ENCODE peak calls at places on chromosomes 3 and 15, in seven cellular contexts. H is foreskin keratinocyte, Y is fibroblast of the aortic adventitia, Q is A549, U is HL-60, D is fibroblast of mammary gland, W is endothelial cell of umbilical vein. V is an unnamed sample.

GRCh38 chr3:129829640-129830039 is 63.9 kb downstream of the TMCC1 start:
- DNase-seq in W (peak), H (peak), Q (peak), U (peak), Y (peak), D (peak), V (peak)

GRCh38 chr15:31486506-31486905 is 159.9 kb downstream of the KLF13 start:
- DNase-seq in D (no peak), W (no peak), H (no peak), Q (no peak), U (no peak), Y (no peak), V (no peak)

GRCh38 chr3:172083995-172084409 is 44.6 kb downstream of the FNDC3B start:
- DNase-seq in H (no peak), Q (no peak), D (no peak), W (no peak), U (no peak), Y (no peak), V (no peak)

GRCh38 chr15:85167568-85167967 is 185.9 kb downstream of the PDE8A start:
- DNase-seq in W (no peak), U (no peak), H (no peak), Q (no peak), D (no peak), Y (no peak), V (no peak)

GRCh38 chr3:54122046-54122801 is at the start of gene CACNA2D3:
- DNase-seq in Y (no peak), H (no peak), W (no peak), U (no peak), Q (no peak), D (no peak), V (peak)

GRCh38 chr3:150371741-150372254 is 36.3 kb upstream of the TSC22D2 start:
- DNase-seq in H (peak), Q (peak), W (peak), D (peak), U (no peak), Y (peak), V (peak)

GRCh38 chr15:50876260-50876988 is 32.1 kb upstream of the AP4E1 start:
- DNase-seq in U (no peak), Q (no peak), H (no peak), W (no peak), Y (no peak), D (no peak), V (no peak)

GRCh38 chr3:15797600-15798303 is at the start of gene ANKRD28:
- DNase-seq in Y (peak), Q (peak), U (peak), D (peak), H (peak), W (peak), V (peak)

GRCh38 chr3:134824676-134825290 is 29.7 kb downstream of the EPHB1 start:
- DNase-seq in U (no peak), H (no peak), W (no peak), Q (no peak), D (no peak), Y (no peak), V (no peak)

GRCh38 chr3:32963871-32964270 is 12.4 kb downstream of the CCR4 start:
- DNase-seq in Q (no peak), U (no peak), W (no peak), H (peak), D (no peak), Y (no peak), V (no peak)

GRCh38 chr15:78149805-78150751 is 916 bp downstream of the IDH3A start:
- DNase-seq in H (peak), W (peak), D (no peak), Y (peak), Q (peak), U (no peak), V (no peak)

GRCh38 chr3:39192490-39193092 is at the start of gene XIRP1:
- DNase-seq in D (peak), Y (no peak), Q (no peak), U (no peak), H (no peak), W (no peak), V (no peak)

GRCh38 chr3:133573054-133573628 is 345 bp upstream of the CDV3 start:
- DNase-seq in D (peak), Q (peak), U (peak), W (peak), Y (peak), H (peak), V (peak)

GRCh38 chr3:45800611-45801010 is 4.3 kb upstream of the SLC6A20 start:
- DNase-seq in H (no peak), W (no peak), D (no peak), U (no peak), Q (no peak), Y (no peak), V (no peak)

GRCh38 chr3:10248984-10249748 is 907 bp downstream of the TATDN2 start:
- DNase-seq in Y (peak), U (no peak), Q (peak), H (peak), D (no peak), W (peak), V (peak)

GRCh38 chr15:72020799-72021198 is 97.2 kb downstream of the MYO9A start:
- DNase-seq in Y (no peak), D (no peak), W (no peak), U (no peak), Q (no peak), H (no peak), V (no peak)

GRCh38 chr3:78832785-78833204 is 935.0 kb downstream of the ROBO1 start:
- DNase-seq in H (no peak), U (no peak), W (no peak), D (no peak), Q (no peak), Y (no peak), V (no peak)

GRCh38 chr15:66155065-66155464 is 98.5 kb downstream of the MEGF11 start:
- DNase-seq in Q (no peak), W (no peak), Y (no peak), H (no peak), D (no peak), U (no peak), V (no peak)

GRCh38 chr15:33034588-33034987 is 159.9 kb downstream of the FMN1 start:
- DNase-seq in W (no peak), Q (no peak), H (no peak), D (no peak), U (no peak), Y (no peak), V (no peak)

GRCh38 chr3:49689046-49689886 is at the start of the genes MST1 and RNF123:
- DNase-seq in W (peak), Y (peak), D (peak), Q (peak), U (peak), H (peak), V (peak)

GRCh38 chr15:89332446-89332845 is 2.2 kb downstream of the POLG start:
- DNase-seq in H (no peak), Y (peak), D (peak), U (no peak), W (peak), Q (peak), V (peak)

GRCh38 chr15:40232625-40233070 is 6.2 kb upstream of the PAK6 start:
- DNase-seq in W (no peak), Q (no peak), Y (peak), U (no peak), D (peak), H (no peak), V (no peak)

GRCh38 chr3:110929811-110930210 is 141.8 kb upstream of the NECTIN3 start:
- DNase-seq in W (no peak), Y (no peak), D (peak), Q (no peak), H (no peak), U (no peak), V (peak)

GRCh38 chr3:33364531-33365128 is 75.6 kb downstream of the UBP1 start:
- DNase-seq in H (no peak), D (peak), U (no peak), W (no peak), Q (no peak), Y (no peak), V (peak)

GRCh38 chr3:50655009-50655830 is 19.5 kb upstream of the DOCK3 start:
- DNase-seq in Q (no peak), W (no peak), D (peak), Y (no peak), U (no peak), H (peak), V (peak)

GRCh38 chr3:129983561-129983960 is 9.0 kb downstream of the TRH start:
- DNase-seq in Y (no peak), Q (no peak), U (no peak), H (no peak), W (no peak), D (no peak), V (no peak)

GRCh38 chr3:90136468-90137191 is 1029.2 kb downstream of the EPHA3 start:
- DNase-seq in Y (no peak), U (no peak), H (no peak), Q (no peak), D (no peak), W (no peak), V (no peak)

GRCh38 chr3:161371441-161372320 is at the start of gene SPTSSB:
- DNase-seq in H (peak), D (no peak), W (peak), Q (peak), Y (no peak), U (no peak), V (peak)

GRCh38 chr3:51708216-51708845 is 1.5 kb downstream of the GRM2 start:
- DNase-seq in Y (no peak), U (no peak), W (no peak), Q (no peak), D (no peak), H (no peak), V (no peak)

GRCh38 chr3:187994221-187995085 is 159.5 kb upstream of the LPP start:
- DNase-seq in Q (no peak), H (peak), W (no peak), Y (peak), D (peak), U (no peak), V (peak)

GRCh38 chr3:191070762-191071365 is 128.2 kb upstream of the OSTN start:
- DNase-seq in W (peak), D (peak), Y (peak), H (peak), Q (no peak), U (no peak), V (no peak)

GRCh38 chr3:55596212-55596611 is 109.1 kb upstream of the WNT5A start:
- DNase-seq in Y (no peak), D (no peak), W (no peak), H (no peak), U (no peak), Q (no peak), V (no peak)

GRCh38 chr3:57890874-57891273 is 117.3 kb upstream of the FLNB start:
- DNase-seq in H (no peak), W (no peak), U (no peak), D (no peak), Y (peak), Q (no peak), V (no peak)

GRCh38 chr3:179603831-179604230 is 607 bp downstream of the MRPL47 start:
- DNase-seq in W (no peak), U (no peak), H (no peak), Y (no peak), D (no peak), Q (no peak), V (no peak)

GRCh38 chr3:179604336-179605078 is at the start of the genes MRPL47 and NDUFB5:
- DNase-seq in W (peak), U (peak), Q (peak), H (peak), Y (peak), D (peak), V (peak)

DNA sequence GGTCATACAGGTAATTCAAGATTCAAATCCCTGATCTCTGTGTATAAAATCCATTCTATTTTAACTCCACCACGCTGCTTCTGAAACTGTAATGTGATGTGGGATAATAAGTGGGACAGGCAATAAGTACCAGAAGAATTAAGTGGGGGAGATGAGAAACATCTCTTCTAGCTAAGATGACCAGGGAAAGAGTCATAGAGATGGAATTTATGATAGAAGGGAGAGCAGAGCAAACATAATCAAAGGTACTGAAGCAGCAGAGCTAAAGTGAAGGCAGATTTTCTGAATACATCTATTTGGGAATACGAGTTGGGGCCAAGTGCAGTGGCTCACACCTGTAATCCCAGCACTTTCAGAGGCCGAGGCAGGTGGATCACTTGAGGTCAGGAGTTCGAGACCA is 4.9 kb downstream of the MRPL47 start:
- DNase-seq in Q (no peak), W (no peak), D (no peak), U (no peak), H (no peak), Y (no peak), V (no peak)
- TF ChIP-seq CTCF in Q (no peak), W (no peak), D (no peak), U (no peak), H (no peak), Y (no peak), V (no peak)

GRCh38 chr15:76647612-76648011 is 257.5 kb downstream of the SCAPER start:
- DNase-seq in Y (no peak), H (no peak), W (no peak), D (no peak), U (no peak), Q (no peak), V (no peak)

GRCh38 chr15:76642671-76643070 is 262.5 kb downstream of the SCAPER start:
- DNase-seq in Y (peak), D (peak), H (no peak), W (no peak), Q (no peak), U (no peak), V (no peak)
- TF ChIP-seq CTCF in Y (peak), D (peak), H (peak), W (peak), Q (peak), U (no peak), V (no peak)

GRCh38 chr3:136250862-136251460 is 821 bp downstream of the PCCB start:
- DNase-seq in Y (peak), W (peak), U (peak), D (peak), H (no peak), Q (peak), V (peak)
- TF ChIP-seq CTCF in Y (peak), W (no peak), U (peak), D (peak), H (no peak), Q (no peak), V (no peak)

GRCh38 chr15:75577401-75578205 is 1.5 kb downstream of the PTPN9 start:
- DNase-seq in W (peak), Q (no peak), U (no peak), H (no peak), Y (peak), D (no peak), V (no peak)
- TF ChIP-seq CTCF in W (no peak), Q (no peak), U (no peak), H (no peak), Y (no peak), D (no peak), V (no peak)

DNA sequence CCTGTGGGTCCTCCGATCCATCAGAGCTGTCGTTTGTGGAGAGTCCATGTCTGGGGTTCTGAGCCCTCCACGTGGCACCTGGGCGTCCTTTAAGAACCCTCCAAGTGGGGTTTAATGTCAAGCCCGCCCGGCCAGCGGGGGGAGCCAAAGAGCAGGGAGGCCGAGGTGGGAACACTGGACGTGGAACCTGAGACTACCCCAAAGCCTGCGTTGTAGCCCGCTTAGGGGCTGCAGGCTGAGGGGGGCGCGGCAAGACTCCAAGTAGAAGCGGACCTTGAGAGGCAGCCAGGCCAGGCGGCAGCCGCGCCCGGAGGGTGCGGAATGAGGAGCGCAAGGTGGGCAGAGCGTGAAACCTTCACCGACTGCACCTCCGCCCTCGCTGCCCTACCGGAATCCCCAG is 126.2 kb upstream of the ATP10A start:
- DNase-seq in W (no peak), Y (no peak), Q (no peak), D (no peak), U (no peak), H (no peak), V (no peak)
- TF ChIP-seq CTCF in W (no peak), Y (no peak), Q (no peak), D (no peak), U (no peak), H (no peak), V (no peak)